ENCODE peak calls at places on chromosome 16, in six cellular contexts. P, T, X, U, C and R are unnamed samples.

GRCh38 chr16:53355064-53355463 is 79.2 kb upstream of the RBL2 start:
- ATAC-seq in X (peak; percentile 21), U (peak; percentile 67), C (no peak), P (no peak), T (no peak), R (no peak)

GRCh38 chr16:73916839-73917594 is 379.6 kb upstream of the PSMD7 start:
- ATAC-seq in U (no peak), T (no peak), P (peak; percentile 78), C (no peak), X (no peak), R (peak; percentile 91)

GRCh38 chr16:535446-536405 is 8.2 kb downstream of the CAPN15 start:
- ATAC-seq in U (no peak), P (peak; percentile 89), C (no peak), X (peak; percentile 72), T (peak; percentile 94), R (peak; percentile 56)

GRCh38 chr16:63289834-63290460 is 1253.7 kb upstream of the CDH8 start:
- ATAC-seq in C (peak; percentile 89), P (peak; percentile 78), X (no peak), T (no peak), U (peak; percentile 97), R (no peak)

GRCh38 chr16:65772134-65772732 is 594.3 kb upstream of the CDH5 start:
- ATAC-seq in C (no peak), T (no peak), U (no peak), P (no peak), X (no peak), R (no peak)

GRCh38 chr16:68116256-68116853 is 31.2 kb downstream of the NFATC3 start:
- ATAC-seq in X (peak; percentile 62), T (peak; percentile 64), P (peak; percentile 40), U (no peak), C (peak; percentile 59), R (no peak)

GRCh38 chr16:48636521-48636920 is 26.5 kb upstream of the N4BP1 start:
- ATAC-seq in T (no peak), X (no peak), P (no peak), U (no peak), C (no peak), R (no peak)

GRCh38 chr16:3792472-3793012 is 75.2 kb upstream of the TRAP1 start:
- ATAC-seq in P (no peak), T (no peak), X (no peak), C (no peak), U (no peak), R (no peak)

GRCh38 chr16:50645858-50646257 is 35.3 kb downstream of the SNX20 start:
- ATAC-seq in P (no peak), C (no peak), T (no peak), U (no peak), X (no peak), R (no peak)

DNA sequence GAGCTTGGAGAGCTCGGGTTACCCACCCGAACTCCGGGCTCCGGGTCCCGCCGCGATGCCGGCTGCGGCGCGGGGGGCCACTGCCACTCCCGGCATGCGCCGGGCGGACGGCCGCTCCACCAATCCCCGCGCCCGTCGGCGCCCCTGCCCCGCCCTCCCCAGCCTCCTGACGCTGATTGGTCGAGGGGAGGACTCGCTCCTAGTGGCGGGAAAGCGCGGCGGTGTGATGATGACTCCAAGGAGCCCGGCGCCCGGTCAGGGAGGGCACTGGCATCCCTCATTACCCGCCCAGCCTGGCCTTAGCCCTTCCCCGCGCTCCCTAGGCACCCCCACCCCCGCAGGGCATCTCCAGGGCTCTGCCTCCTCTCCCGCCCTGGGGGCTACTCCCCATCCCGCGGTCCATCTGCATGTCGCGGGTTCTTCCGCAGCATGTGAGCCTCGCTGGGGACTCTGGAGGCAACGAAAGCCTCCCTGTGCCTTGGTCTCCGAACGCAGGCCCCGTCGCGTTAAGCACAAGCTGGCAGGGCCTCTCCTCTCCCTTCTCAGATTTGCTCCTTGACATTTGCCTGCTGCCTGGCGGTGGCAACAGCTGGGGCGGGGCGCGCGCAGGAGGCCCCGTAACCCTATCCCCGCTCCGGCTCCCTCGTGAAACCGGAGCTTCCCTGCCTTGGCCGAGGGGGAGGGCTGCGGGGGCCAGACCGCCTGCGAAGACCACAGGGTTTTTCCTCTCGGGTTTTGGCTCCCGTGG is 1.7 kb downstream of the ATP2A1 start:
- ATAC-seq in C (peak; percentile 96), T (peak; percentile 93), P (peak; percentile 96), U (no peak), X (peak; percentile 97), R (peak; percentile 98)
- TF ChIP-seq POLR2AphosphoS5 in C (peak; percentile 38), T (peak; percentile 82), P (no peak), U (no peak), X (peak; percentile 53), R (no peak)

GRCh38 chr16:9004183-9004582 is 40.5 kb upstream of the USP7 start:
- ATAC-seq in C (no peak), U (no peak), T (no peak), P (no peak), X (no peak), R (no peak)

GRCh38 chr16:9000664-9001063 is 37.0 kb upstream of the USP7 start:
- ATAC-seq in U (no peak), X (no peak), T (no peak), C (no peak), P (no peak), R (no peak)

GRCh38 chr16:9003763-9004162 is 40.1 kb upstream of the USP7 start:
- ATAC-seq in P (no peak), T (no peak), X (no peak), C (no peak), U (no peak), R (no peak)

GRCh38 chr16:9002042-9002441 is 38.3 kb upstream of the USP7 start:
- ATAC-seq in C (no peak), T (no peak), X (no peak), P (no peak), U (no peak), R (no peak)

GRCh38 chr16:9003322-9003721 is 39.6 kb upstream of the USP7 start:
- ATAC-seq in X (no peak), C (no peak), U (peak; percentile 7), P (no peak), T (no peak), R (no peak)
- TF ChIP-seq POLR2A in X (no peak), C (no peak), U (no peak), P (no peak), T (no peak), R (no peak)

GRCh38 chr16:30698139-30698815 is 694 bp upstream of the SRCAP start:
- ATAC-seq in X (peak; percentile 82), T (peak; percentile 75), U (peak; percentile 77), C (peak; percentile 82), P (peak; percentile 96), R (peak; percentile 95)

GRCh38 chr16:30700491-30700890 is 1.5 kb downstream of the SRCAP start:
- ATAC-seq in C (no peak), P (no peak), X (peak; percentile 2), T (no peak), U (no peak), R (no peak)

GRCh38 chr16:30698816-30699614 is at the start of gene SRCAP:
- ATAC-seq in P (peak; percentile 89), C (peak; percentile 63), X (peak; percentile 74), U (peak; percentile 58), T (peak; percentile 58), R (peak; percentile 66)

GRCh38 chr16:30699615-30700099 is 686 bp downstream of the SRCAP start:
- ATAC-seq in P (no peak), X (no peak), U (no peak), C (no peak), T (no peak), R (no peak)

GRCh38 chr16:30700971-30701370 is 2.0 kb downstream of the SRCAP start:
- ATAC-seq in T (no peak), P (no peak), X (no peak), C (no peak), U (no peak), R (no peak)
- TF ChIP-seq POLR2AphosphoS5 in T (no peak), P (no peak), X (no peak), C (no peak), U (no peak), R (no peak)

DNA sequence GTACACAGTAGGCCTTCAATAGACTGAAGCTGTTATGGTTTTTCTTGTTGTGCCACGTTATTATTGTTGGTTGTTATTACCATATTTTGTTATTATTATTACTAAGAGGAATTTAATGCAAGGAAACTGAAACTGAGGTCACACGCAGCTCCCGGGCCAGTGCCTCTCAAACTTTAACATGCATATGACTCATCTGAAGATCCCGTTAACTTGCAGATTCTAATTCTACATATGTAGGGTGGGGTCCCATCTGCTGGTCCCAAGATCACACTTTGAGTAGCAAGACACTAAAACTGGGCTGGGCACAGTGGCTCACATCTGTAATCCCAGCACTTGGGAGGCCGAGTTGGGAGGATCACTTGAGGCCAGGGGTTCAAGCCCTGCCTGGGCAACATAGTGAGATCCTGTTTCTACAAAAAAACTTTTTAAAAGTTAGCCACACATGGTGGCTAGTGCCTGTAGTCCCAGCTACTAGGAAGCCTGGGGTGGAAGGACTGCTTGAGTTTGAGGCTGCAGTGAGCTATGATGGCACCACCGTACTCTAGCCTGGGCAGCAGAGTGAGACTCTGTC is 904 bp downstream of the ACSM5 start:
- ATAC-seq in P (peak; percentile 62), C (peak; percentile 93), T (no peak), U (no peak), X (no peak), R (peak; percentile 43)
- TF ChIP-seq POLR2A in P (no peak), C (no peak), T (no peak), U (no peak), X (no peak), R (no peak)